ENCODE peak calls at places on chromosomes 12 and 14, in six cellular contexts. One of them, this sample, is unnamed.
A peak's percentile ranks its signal among the peaks of the same experiment; 100 is the strongest.

GRCh38 chr14:51653855-51654548 is 2.3 kb downstream of the FRMD6 start:
- DNase-seq in pancreas: no peak
- DNase-seq in neural progenitor cell: no peak
- DNase-seq in esophagus squamous epithelium: no peak
- DNase-seq in lung: no peak
- DNase-seq in CD8-positive, alpha-beta T cell: no peak
- DNase-seq in this sample: no peak

GRCh38 chr14:90454041-90455000 is 57.5 kb downstream of the CALM1 start:
- DNase-seq in CD8-positive, alpha-beta T cell: no peak
- DNase-seq in esophagus squamous epithelium: no peak
- DNase-seq in neural progenitor cell: peak; percentile 96
- DNase-seq in pancreas: peak; percentile 87
- DNase-seq in lung: peak; percentile 59
- DNase-seq in this sample: no peak

GRCh38 chr12:4450551-4451112 is 5.0 kb upstream of the FGF6 start:
- DNase-seq in neural progenitor cell: peak; percentile 64
- DNase-seq in pancreas: no peak
- DNase-seq in lung: no peak
- DNase-seq in esophagus squamous epithelium: no peak
- DNase-seq in CD8-positive, alpha-beta T cell: no peak
- DNase-seq in this sample: no peak

GRCh38 chr12:14473707-14474287 is 93.9 kb downstream of the PLBD1 start:
- DNase-seq in CD8-positive, alpha-beta T cell: no peak
- DNase-seq in esophagus squamous epithelium: no peak
- DNase-seq in pancreas: no peak
- DNase-seq in neural progenitor cell: peak; percentile 15
- DNase-seq in lung: no peak
- DNase-seq in this sample: no peak

GRCh38 chr12:75208851-75209781 is 523 bp downstream of the KCNC2 start:
- DNase-seq in esophagus squamous epithelium: no peak
- DNase-seq in pancreas: peak; percentile 12
- DNase-seq in neural progenitor cell: peak; percentile 85
- DNase-seq in lung: no peak
- DNase-seq in CD8-positive, alpha-beta T cell: no peak
- DNase-seq in this sample: peak; percentile 51

GRCh38 chr12:110001596-110001995 is 2.4 kb downstream of the ANKRD13A start:
- DNase-seq in CD8-positive, alpha-beta T cell: no peak
- DNase-seq in lung: no peak
- DNase-seq in neural progenitor cell: no peak
- DNase-seq in esophagus squamous epithelium: no peak
- DNase-seq in pancreas: no peak
- DNase-seq in this sample: no peak

GRCh38 chr12:4700621-4701026 is 19.6 kb upstream of the GALNT8 start:
- DNase-seq in neural progenitor cell: peak; percentile 69
- DNase-seq in lung: peak; percentile 64
- DNase-seq in esophagus squamous epithelium: no peak
- DNase-seq in CD8-positive, alpha-beta T cell: no peak
- DNase-seq in pancreas: no peak
- DNase-seq in this sample: no peak

GRCh38 chr12:117009759-117010158 is 89.5 kb downstream of the TESC start:
- DNase-seq in esophagus squamous epithelium: no peak
- DNase-seq in pancreas: no peak
- DNase-seq in lung: no peak
- DNase-seq in CD8-positive, alpha-beta T cell: no peak
- DNase-seq in neural progenitor cell: peak; percentile 65
- DNase-seq in this sample: no peak

GRCh38 chr14:44847910-44848309 is 113.8 kb downstream of the KLHL28 start:
- DNase-seq in lung: no peak
- DNase-seq in neural progenitor cell: no peak
- DNase-seq in esophagus squamous epithelium: no peak
- DNase-seq in pancreas: no peak
- DNase-seq in CD8-positive, alpha-beta T cell: no peak
- DNase-seq in this sample: no peak

GRCh38 chr14:103522649-103523582 is at the start of gene CKB:
- DNase-seq in neural progenitor cell: peak; percentile 91
- DNase-seq in pancreas: peak; percentile 62
- DNase-seq in esophagus squamous epithelium: no peak
- DNase-seq in CD8-positive, alpha-beta T cell: no peak
- DNase-seq in lung: no peak
- DNase-seq in this sample: no peak
- H3K4me3 ChIP-seq in neural progenitor cell: peak within 1 kb of the TSS; percentile 63
- H3K4me3 ChIP-seq in pancreas: peak within 1 kb of the TSS; percentile 19
- H3K4me3 ChIP-seq in esophagus squamous epithelium: peak within 1 kb of the TSS; percentile 54
- H3K4me3 ChIP-seq in CD8-positive, alpha-beta T cell: peak within 1 kb of the TSS; percentile 57
- H3K4me3 ChIP-seq in lung: peak within 1 kb of the TSS; percentile 46
- H3K4me3 ChIP-seq in this sample: peak within 1 kb of the TSS; percentile 60

DNA sequence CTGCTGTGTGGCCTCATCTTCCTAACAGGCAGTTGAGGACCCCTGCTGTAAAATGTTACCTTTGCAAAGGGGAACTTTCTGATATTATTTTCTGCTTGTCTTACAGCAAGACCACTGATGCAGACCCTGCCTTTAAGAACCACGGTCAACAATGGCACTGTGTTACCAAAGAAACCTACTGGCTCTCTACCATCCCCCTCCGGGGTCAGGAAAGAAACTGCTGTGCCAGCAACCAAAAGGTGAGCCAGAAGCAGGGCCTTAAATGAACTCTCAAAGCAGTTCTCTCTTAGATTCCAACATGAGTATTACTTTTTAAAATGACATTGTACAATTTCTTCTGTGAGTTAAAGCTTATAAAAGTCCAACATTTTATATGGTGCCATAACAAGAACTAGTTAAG is 72.2 kb downstream of the EML1 start:
- DNase-seq in lung: no peak
- DNase-seq in esophagus squamous epithelium: no peak
- DNase-seq in CD8-positive, alpha-beta T cell: no peak
- DNase-seq in neural progenitor cell: no peak
- DNase-seq in pancreas: no peak
- DNase-seq in this sample: no peak
- H3K4me1 ChIP-seq in lung: peaks cover 2% of the 10 kb centered on the region
- H3K4me1 ChIP-seq in esophagus squamous epithelium: no peaks in the 10 kb centered on the region
- H3K4me1 ChIP-seq in CD8-positive, alpha-beta T cell: no peaks in the 10 kb centered on the region
- H3K4me1 ChIP-seq in neural progenitor cell: no peaks in the 10 kb centered on the region
- H3K4me1 ChIP-seq in pancreas: no peaks in the 10 kb centered on the region
- H3K4me1 ChIP-seq in this sample: no peaks in the 10 kb centered on the region

GRCh38 chr14:95597784-95598204 is 62.9 kb downstream of the GLRX5 start:
- DNase-seq in lung: no peak
- DNase-seq in CD8-positive, alpha-beta T cell: no peak
- DNase-seq in neural progenitor cell: peak; percentile 82
- DNase-seq in pancreas: no peak
- DNase-seq in esophagus squamous epithelium: no peak
- DNase-seq in this sample: no peak
- H3K4me3 ChIP-seq in lung: no peak overlapping the region
- H3K4me3 ChIP-seq in CD8-positive, alpha-beta T cell: no peak overlapping the region
- H3K4me3 ChIP-seq in neural progenitor cell: peak overlapping the region; percentile 37
- H3K4me3 ChIP-seq in pancreas: no peak overlapping the region
- H3K4me3 ChIP-seq in esophagus squamous epithelium: no peak overlapping the region
- H3K4me3 ChIP-seq in this sample: no peak overlapping the region

GRCh38 chr12:2339022-2339431 is 286.2 kb downstream of the CACNA1C start:
- DNase-seq in CD8-positive, alpha-beta T cell: no peak
- DNase-seq in neural progenitor cell: no peak
- DNase-seq in esophagus squamous epithelium: no peak
- DNase-seq in lung: no peak
- DNase-seq in pancreas: no peak
- DNase-seq in this sample: peak; percentile 44

GRCh38 chr12:2335517-2335916 is 282.7 kb downstream of the CACNA1C start:
- DNase-seq in esophagus squamous epithelium: no peak
- DNase-seq in lung: no peak
- DNase-seq in neural progenitor cell: no peak
- DNase-seq in pancreas: no peak
- DNase-seq in CD8-positive, alpha-beta T cell: no peak
- DNase-seq in this sample: peak; percentile 23

GRCh38 chr12:2336409-2336829 is 283.6 kb downstream of the CACNA1C start:
- DNase-seq in neural progenitor cell: no peak
- DNase-seq in CD8-positive, alpha-beta T cell: no peak
- DNase-seq in esophagus squamous epithelium: no peak
- DNase-seq in lung: no peak
- DNase-seq in pancreas: no peak
- DNase-seq in this sample: no peak

GRCh38 chr12:2338381-2338780 is 285.6 kb downstream of the CACNA1C start:
- DNase-seq in neural progenitor cell: no peak
- DNase-seq in lung: no peak
- DNase-seq in esophagus squamous epithelium: no peak
- DNase-seq in CD8-positive, alpha-beta T cell: no peak
- DNase-seq in pancreas: no peak
- DNase-seq in this sample: peak; percentile 22

GRCh38 chr12:2337031-2338010 is 284.5 kb downstream of the CACNA1C start:
- DNase-seq in neural progenitor cell: no peak
- DNase-seq in esophagus squamous epithelium: no peak
- DNase-seq in lung: no peak
- DNase-seq in pancreas: no peak
- DNase-seq in CD8-positive, alpha-beta T cell: no peak
- DNase-seq in this sample: peak; percentile 28
- H3K4me1 ChIP-seq in neural progenitor cell: peaks cover 10% of the 10 kb centered on the region
- H3K4me1 ChIP-seq in esophagus squamous epithelium: peaks cover 20% of the 10 kb centered on the region
- H3K4me1 ChIP-seq in lung: peaks cover 29% of the 10 kb centered on the region
- H3K4me1 ChIP-seq in pancreas: no peaks in the 10 kb centered on the region
- H3K4me1 ChIP-seq in CD8-positive, alpha-beta T cell: no peaks in the 10 kb centered on the region
- H3K4me1 ChIP-seq in this sample: peaks cover 44% of the 10 kb centered on the region

GRCh38 chr14:22977434-22977683 is 5.0 kb downstream of the AJUBA start:
- DNase-seq in esophagus squamous epithelium: no peak
- DNase-seq in lung: no peak
- DNase-seq in CD8-positive, alpha-beta T cell: no peak
- DNase-seq in neural progenitor cell: no peak
- DNase-seq in pancreas: no peak
- DNase-seq in this sample: no peak
- H3K4me3 ChIP-seq in esophagus squamous epithelium: no peak overlapping the region
- H3K4me3 ChIP-seq in lung: no peak overlapping the region
- H3K4me3 ChIP-seq in CD8-positive, alpha-beta T cell: no peak overlapping the region
- H3K4me3 ChIP-seq in neural progenitor cell: peak overlapping the region; percentile 31
- H3K4me3 ChIP-seq in pancreas: no peak overlapping the region
- H3K4me3 ChIP-seq in this sample: no peak overlapping the region

DNA sequence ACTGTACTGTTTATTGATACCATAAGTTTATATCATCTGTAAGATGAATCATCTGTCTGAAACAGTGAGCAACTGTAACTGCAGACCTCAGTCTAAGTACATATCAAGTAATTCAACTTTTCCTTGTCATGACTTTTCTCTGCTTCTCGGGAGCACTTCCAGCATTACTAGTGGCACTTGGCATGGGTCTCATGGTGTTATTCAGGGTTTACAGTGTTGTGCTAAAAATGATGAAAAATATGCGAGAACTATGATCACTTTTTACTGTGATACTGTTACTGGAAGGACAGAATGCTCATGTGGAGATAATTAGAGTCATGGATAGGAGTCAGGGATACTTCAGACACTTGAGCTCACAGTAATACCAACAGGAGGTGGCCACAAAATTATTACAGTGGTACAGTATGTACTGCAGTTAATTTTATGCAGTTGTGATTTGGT is 8.3 kb downstream of the KTN1 start:
- DNase-seq in lung: no peak
- DNase-seq in neural progenitor cell: no peak
- DNase-seq in CD8-positive, alpha-beta T cell: no peak
- DNase-seq in esophagus squamous epithelium: no peak
- DNase-seq in pancreas: no peak
- DNase-seq in this sample: no peak
- H3K4me1 ChIP-seq in lung: peaks cover 28% of the 10 kb centered on the region
- H3K4me1 ChIP-seq in neural progenitor cell: peaks cover 18% of the 10 kb centered on the region
- H3K4me1 ChIP-seq in CD8-positive, alpha-beta T cell: peaks cover 35% of the 10 kb centered on the region
- H3K4me1 ChIP-seq in esophagus squamous epithelium: peaks cover 24% of the 10 kb centered on the region
- H3K4me1 ChIP-seq in pancreas: peaks cover 45% of the 10 kb centered on the region
- H3K4me1 ChIP-seq in this sample: peaks cover 48% of the 10 kb centered on the region

GRCh38 chr12:83471341-83471740 is 784.6 kb downstream of the TMTC2 start:
- DNase-seq in neural progenitor cell: no peak
- DNase-seq in lung: no peak
- DNase-seq in esophagus squamous epithelium: no peak
- DNase-seq in CD8-positive, alpha-beta T cell: no peak
- DNase-seq in pancreas: no peak
- DNase-seq in this sample: no peak

GRCh38 chr12:83473408-83474095 is 786.8 kb downstream of the TMTC2 start:
- DNase-seq in lung: no peak
- DNase-seq in esophagus squamous epithelium: no peak
- DNase-seq in neural progenitor cell: no peak
- DNase-seq in CD8-positive, alpha-beta T cell: no peak
- DNase-seq in pancreas: no peak
- DNase-seq in this sample: no peak

GRCh38 chr12:83470749-83471148 is 784.0 kb downstream of the TMTC2 start:
- DNase-seq in esophagus squamous epithelium: no peak
- DNase-seq in neural progenitor cell: no peak
- DNase-seq in CD8-positive, alpha-beta T cell: no peak
- DNase-seq in lung: no peak
- DNase-seq in pancreas: no peak
- DNase-seq in this sample: no peak

GRCh38 chr12:83472772-83473171 is 786.1 kb downstream of the TMTC2 start:
- DNase-seq in CD8-positive, alpha-beta T cell: no peak
- DNase-seq in pancreas: no peak
- DNase-seq in neural progenitor cell: no peak
- DNase-seq in esophagus squamous epithelium: no peak
- DNase-seq in lung: no peak
- DNase-seq in this sample: no peak

GRCh38 chr12:83472350-83472749 is 785.6 kb downstream of the TMTC2 start:
- DNase-seq in CD8-positive, alpha-beta T cell: no peak
- DNase-seq in esophagus squamous epithelium: no peak
- DNase-seq in pancreas: no peak
- DNase-seq in neural progenitor cell: no peak
- DNase-seq in lung: no peak
- DNase-seq in this sample: no peak
- H3K4me3 ChIP-seq in CD8-positive, alpha-beta T cell: no peak overlapping the region
- H3K4me3 ChIP-seq in esophagus squamous epithelium: no peak overlapping the region
- H3K4me3 ChIP-seq in pancreas: no peak overlapping the region
- H3K4me3 ChIP-seq in neural progenitor cell: no peak overlapping the region
- H3K4me3 ChIP-seq in lung: no peak overlapping the region
- H3K4me3 ChIP-seq in this sample: no peak overlapping the region

GRCh38 chr12:56013482-56013881 is 7.4 kb upstream of the IKZF4 start:
- DNase-seq in neural progenitor cell: no peak
- DNase-seq in pancreas: no peak
- DNase-seq in lung: no peak
- DNase-seq in CD8-positive, alpha-beta T cell: no peak
- DNase-seq in esophagus squamous epithelium: no peak
- DNase-seq in this sample: no peak
- H3K4me1 ChIP-seq in neural progenitor cell: peaks cover 4% of the 10 kb centered on the region
- H3K4me1 ChIP-seq in pancreas: no peaks in the 10 kb centered on the region
- H3K4me1 ChIP-seq in lung: no peaks in the 10 kb centered on the region
- H3K4me1 ChIP-seq in CD8-positive, alpha-beta T cell: no peaks in the 10 kb centered on the region
- H3K4me1 ChIP-seq in esophagus squamous epithelium: no peaks in the 10 kb centered on the region
- H3K4me1 ChIP-seq in this sample: no peaks in the 10 kb centered on the region

GRCh38 chr12:124457287-124458219 is 109.9 kb downstream of the NCOR2 start:
- DNase-seq in CD8-positive, alpha-beta T cell: no peak
- DNase-seq in esophagus squamous epithelium: peak; percentile 22
- DNase-seq in lung: peak; percentile 67
- DNase-seq in pancreas: no peak
- DNase-seq in neural progenitor cell: no peak
- DNase-seq in this sample: no peak
- H3K4me3 ChIP-seq in CD8-positive, alpha-beta T cell: peak overlapping the region; percentile 56
- H3K4me3 ChIP-seq in esophagus squamous epithelium: peak overlapping the region; percentile 34
- H3K4me3 ChIP-seq in lung: no peak overlapping the region
- H3K4me3 ChIP-seq in pancreas: no peak overlapping the region
- H3K4me3 ChIP-seq in neural progenitor cell: no peak overlapping the region
- H3K4me3 ChIP-seq in this sample: no peak overlapping the region